ENCODE peak calls at places on chromosomes 7 and 10, in seven cellular contexts. R is fibroblast of the conjunctiva, S is epithelial cell of esophagus, J is SK-MEL-5, L is NCI-H1092 treated with DMSO at 0.1 percent for 48 hours, E is HT1080, Z is kidney tubule cell. X is an unnamed sample.

GRCh38 chr7:12646139-12646538 is 41.3 kb upstream of the ARL4A start:
- DNase-seq in L (no peak), E (peak), Z (no peak), J (no peak), S (no peak), R (no peak), X (peak)

GRCh38 chr10:36725581-36726520 is 399.5 kb upstream of the ANKRD30A start:
- DNase-seq in R (peak), J (peak), S (peak), L (peak), E (peak), Z (peak), X (peak)

GRCh38 chr10:72550239-72550638 is 75.6 kb downstream of the MICU1 start:
- DNase-seq in R (no peak), E (no peak), J (no peak), L (no peak), Z (no peak), S (peak), X (no peak)

GRCh38 chr10:43903451-43903850 is 254.8 kb upstream of the ZNF32 start:
- DNase-seq in R (no peak), L (no peak), S (no peak), J (no peak), E (no peak), Z (no peak), X (no peak)

GRCh38 chr7:137539111-137539715 is 195.7 kb upstream of the PTN start:
- DNase-seq in E (peak), S (peak), J (no peak), Z (peak), L (no peak), R (no peak), X (no peak)

GRCh38 chr7:25805027-25805687 is 346.8 kb upstream of the NFE2L3 start:
- DNase-seq in J (no peak), S (peak), E (no peak), Z (peak), L (peak), R (peak), X (no peak)

GRCh38 chr7:3408814-3409595 is 108.0 kb downstream of the SDK1 start:
- DNase-seq in J (no peak), Z (no peak), S (no peak), E (no peak), L (peak), R (no peak), X (no peak)

GRCh38 chr10:70323697-70324340 is 40.0 kb upstream of the NPFFR1 start:
- DNase-seq in R (no peak), E (no peak), Z (no peak), L (no peak), J (no peak), S (no peak), X (peak)

GRCh38 chr10:78002541-78003284 is 26.6 kb downstream of the POLR3A start:
- DNase-seq in Z (no peak), S (no peak), J (no peak), L (no peak), E (no peak), R (no peak), X (no peak)

GRCh38 chr10:22597142-22597541 is 117.2 kb downstream of the PIP4K2A start:
- DNase-seq in Z (peak), R (no peak), S (no peak), J (no peak), E (no peak), L (no peak), X (no peak)

GRCh38 chr7:151940048-151940845 is 16.0 kb upstream of the GALNTL5 start:
- DNase-seq in R (peak), J (no peak), E (peak), L (no peak), S (peak), Z (no peak), X (no peak)